ENCODE peak calls at places on chromosomes 3 and 15, in four cellular contexts. O is GM12878, N is A549, U is K562. T is an unnamed sample.

GRCh38 chr3:77456881-77457280 is 417.0 kb downstream of the ROBO2 start:
- DNase-seq in N (no peak), O (no peak), U (no peak), T (no peak)

GRCh38 chr3:29284578-29284977 is 3.7 kb downstream of the RBMS3 start:
- DNase-seq in U (no peak), N (no peak), O (no peak), T (no peak)

GRCh38 chr15:70032509-70032908 is 65.2 kb downstream of the TLE3 start:
- DNase-seq in N (no peak), U (no peak), O (no peak), T (no peak)

GRCh38 chr3:134364936-134365765 is 9.1 kb downstream of the AMOTL2 start:
- DNase-seq in O (no peak), U (no peak), N (no peak), T (no peak)

GRCh38 chr3:137669519-137670060 is 94.5 kb upstream of the SOX14 start:
- DNase-seq in O (no peak), N (no peak), U (no peak), T (peak; percentile 9)

GRCh38 chr3:16552757-16553156 is 39.3 kb upstream of the RFTN1 start:
- DNase-seq in O (no peak), N (no peak), U (no peak), T (no peak)

GRCh38 chr3:73569246-73569760 is 55.4 kb downstream of the PDZRN3 start:
- DNase-seq in N (no peak), U (no peak), O (no peak), T (no peak)

GRCh38 chr15:66850078-66850991 is 148.3 kb downstream of the SMAD6 start:
- DNase-seq in O (no peak), U (no peak), N (no peak), T (no peak)

GRCh38 chr3:170603770-170604510 is 18.1 kb upstream of the SLC7A14 start:
- DNase-seq in O (no peak), N (no peak), U (no peak), T (no peak)

GRCh38 chr3:171427771-171428320 is 32.4 kb downstream of the TNIK start:
- DNase-seq in U (peak; percentile 18), N (no peak), O (no peak), T (peak; percentile 7)

GRCh38 chr3:104886220-104886995 is 480.3 kb upstream of the ALCAM start:
- DNase-seq in O (no peak), U (no peak), N (no peak), T (peak; percentile 80)

GRCh38 chr3:174957581-174958001 is 98.5 kb downstream of the NAALADL2 start:
- DNase-seq in U (no peak), O (no peak), N (no peak), T (no peak)

GRCh38 chr3:27360113-27361078 is 8.8 kb downstream of the NEK10 start:
- DNase-seq in O (no peak), N (peak; percentile 89), U (no peak), T (no peak)

GRCh38 chr3:16842710-16843270 is 42.0 kb upstream of the PLCL2 start:
- DNase-seq in N (no peak), O (no peak), U (no peak), T (no peak)

GRCh38 chr3:81105761-81106160 is 655.7 kb downstream of the GBE1 start:
- DNase-seq in O (no peak), N (no peak), U (no peak), T (no peak)

GRCh38 chr3:139121513-139122220 is 77.0 kb upstream of the PRR23C start:
- DNase-seq in U (no peak), O (no peak), N (peak; percentile 50), T (peak; percentile 91)

GRCh38 chr3:14484741-14485140 is 55.4 kb downstream of the GRIP2 start:
- DNase-seq in U (no peak), N (no peak), O (no peak), T (no peak)

GRCh38 chr15:35630570-35630969 is 84.6 kb upstream of the DPH6 start:
- DNase-seq in O (no peak), U (no peak), N (no peak), T (peak; percentile 43)

GRCh38 chr3:50262778-50263177 is 6.2 kb upstream of the SEMA3B start:
- DNase-seq in N (no peak), O (no peak), U (no peak), T (no peak)

GRCh38 chr3:184361532-184361931 is at the start of the genes CLCN2 and POLR2H:
- DNase-seq in U (peak; percentile 82), O (no peak), N (peak; percentile 28), T (peak; percentile 85)
- TF ChIP-seq POLR2A in U (no peak), O (peak; percentile 30), N (peak; percentile 54), T (peak; percentile 63)

DNA sequence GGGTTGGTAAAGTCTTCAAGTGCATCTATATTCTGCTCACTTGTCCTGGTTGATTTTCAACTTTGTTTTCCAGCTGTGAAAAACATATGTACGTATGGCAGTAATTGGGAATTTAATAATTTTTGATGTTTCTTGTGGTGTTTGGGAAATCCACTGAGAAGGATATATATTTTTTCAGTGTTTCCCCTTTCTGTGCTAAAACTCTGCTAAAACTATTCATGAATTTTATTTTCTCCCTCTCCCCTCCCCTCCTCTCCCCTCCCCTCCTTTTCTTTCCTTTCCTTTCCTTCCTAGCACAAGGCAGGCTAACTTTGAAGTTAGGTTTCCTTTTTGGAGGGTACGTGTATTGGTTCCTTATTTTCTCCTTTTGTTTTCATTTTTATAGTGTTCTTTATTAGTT is 220.7 kb downstream of the PDCD6IP start:
- DNase-seq in U (no peak), N (no peak), O (no peak), T (no peak)
- TF ChIP-seq MYC in U (no peak), N (no peak), O (no peak), T (no peak)

DNA sequence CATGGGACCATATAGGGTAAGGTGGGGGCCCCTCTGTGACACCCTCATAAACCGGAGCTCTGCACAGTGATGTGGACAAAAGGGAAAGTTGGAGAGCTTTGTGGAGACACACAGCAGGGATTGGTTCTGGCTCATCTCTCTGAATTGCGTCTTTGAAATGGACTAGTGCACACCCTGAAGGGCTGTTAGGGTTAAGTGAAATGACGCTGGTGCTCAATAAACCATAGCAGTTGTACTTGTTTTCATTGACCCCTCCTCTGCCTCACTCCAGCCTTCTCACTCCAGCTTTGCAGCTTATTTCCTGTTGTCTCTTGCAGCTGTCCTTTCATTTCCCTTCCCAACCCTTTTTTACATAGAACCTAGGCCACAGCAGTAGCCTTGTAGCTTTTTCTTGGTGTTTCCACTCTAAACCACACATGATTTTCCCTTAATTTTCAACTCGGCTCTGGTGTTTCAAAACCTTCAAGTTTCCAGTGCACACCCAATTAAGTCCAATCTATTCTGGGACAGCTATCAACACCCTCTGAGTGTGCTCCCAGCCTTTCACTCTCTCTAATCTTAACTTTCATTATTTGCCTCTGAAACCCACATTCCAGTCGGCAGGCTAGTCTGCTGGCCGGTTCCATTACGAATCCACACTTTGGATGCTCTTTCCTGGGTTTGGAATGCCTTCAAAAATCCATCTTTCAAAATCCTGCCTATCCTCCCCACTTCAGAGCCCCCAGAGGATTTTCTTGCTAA is 6.4 kb downstream of the C3orf52 start:
- DNase-seq in U (no peak), O (no peak), N (no peak), T (no peak)
- TF ChIP-seq CTCF in U (no peak), O (no peak), N (no peak), T (no peak)

GRCh38 chr15:72117698-72118399 is at the start of gene MYO9A:
- DNase-seq in N (peak; percentile 99), U (peak; percentile 98), O (peak; percentile 96), T (peak; percentile 97)
- TF ChIP-seq POLR2A in N (peak; percentile 64), U (no peak), O (peak; percentile 86), T (no peak)

DNA sequence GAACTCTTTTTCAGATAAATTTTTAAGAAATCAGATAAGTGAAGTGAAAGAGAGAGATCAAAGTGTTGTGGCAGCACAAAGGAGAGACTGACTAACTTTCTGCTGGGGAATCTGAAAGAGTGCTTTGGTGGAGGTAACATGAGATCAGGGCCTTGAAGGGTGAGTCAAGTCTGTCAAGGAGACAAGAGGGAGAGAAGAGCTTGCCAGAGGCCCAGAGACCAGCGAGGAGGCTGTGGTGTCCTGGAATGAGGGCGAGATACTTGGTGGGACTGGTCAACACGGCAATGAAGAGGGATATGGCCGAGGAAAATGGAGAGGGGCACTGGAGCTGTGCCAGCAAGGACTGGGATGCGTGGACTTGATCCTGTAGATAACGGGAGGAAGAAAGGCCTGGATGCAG is 4.6 kb downstream of the TADA3 start:
- DNase-seq in U (no peak), O (no peak), N (no peak), T (no peak)
- TF ChIP-seq MYC in U (no peak), O (no peak), N (no peak), T (no peak)

DNA sequence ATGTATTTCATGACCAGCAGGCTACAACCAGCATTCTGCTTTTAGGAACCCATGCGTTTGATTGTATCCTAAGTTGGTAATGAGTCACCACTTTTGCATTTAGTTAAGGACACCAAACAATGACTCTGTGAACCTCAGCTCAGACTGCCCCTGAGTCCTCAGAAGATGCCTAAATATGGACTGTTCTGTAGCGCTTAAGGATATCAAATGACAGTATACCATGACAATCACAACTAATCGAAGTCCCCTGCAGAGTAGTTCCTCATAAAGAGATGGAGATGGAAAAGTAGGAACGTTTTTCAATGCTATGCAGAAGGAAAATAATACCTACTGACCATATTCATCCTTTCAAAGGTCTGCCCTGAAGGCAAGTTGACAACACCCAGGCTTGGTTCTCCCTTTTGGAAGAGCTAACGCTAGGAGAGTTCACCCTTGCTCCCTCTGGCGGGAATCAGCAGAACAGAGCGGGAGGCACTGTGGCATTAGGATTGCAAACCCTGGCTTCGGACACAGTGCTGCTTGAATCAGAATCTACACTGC is 508.6 kb downstream of the FHIT start:
- DNase-seq in O (no peak), U (no peak), N (peak; percentile 9), T (no peak)
- TF ChIP-seq CTCF in O (no peak), U (peak; percentile 25), N (no peak), T (no peak)

GRCh38 chr3:146159037-146159436 is 1.9 kb downstream of the PLOD2 start:
- DNase-seq in N (no peak), O (no peak), U (no peak), T (no peak)

GRCh38 chr3:146159616-146160232 is 1.3 kb downstream of the PLOD2 start:
- DNase-seq in U (no peak), O (no peak), N (no peak), T (no peak)

GRCh38 chr3:146160964-146161724 is at the start of gene PLOD2:
- DNase-seq in N (peak; percentile 89), O (no peak), U (peak; percentile 9), T (no peak)

GRCh38 chr3:146161725-146162047 is 702 bp upstream of the PLOD2 start:
- DNase-seq in U (no peak), O (no peak), N (peak; percentile 46), T (no peak)

DNA sequence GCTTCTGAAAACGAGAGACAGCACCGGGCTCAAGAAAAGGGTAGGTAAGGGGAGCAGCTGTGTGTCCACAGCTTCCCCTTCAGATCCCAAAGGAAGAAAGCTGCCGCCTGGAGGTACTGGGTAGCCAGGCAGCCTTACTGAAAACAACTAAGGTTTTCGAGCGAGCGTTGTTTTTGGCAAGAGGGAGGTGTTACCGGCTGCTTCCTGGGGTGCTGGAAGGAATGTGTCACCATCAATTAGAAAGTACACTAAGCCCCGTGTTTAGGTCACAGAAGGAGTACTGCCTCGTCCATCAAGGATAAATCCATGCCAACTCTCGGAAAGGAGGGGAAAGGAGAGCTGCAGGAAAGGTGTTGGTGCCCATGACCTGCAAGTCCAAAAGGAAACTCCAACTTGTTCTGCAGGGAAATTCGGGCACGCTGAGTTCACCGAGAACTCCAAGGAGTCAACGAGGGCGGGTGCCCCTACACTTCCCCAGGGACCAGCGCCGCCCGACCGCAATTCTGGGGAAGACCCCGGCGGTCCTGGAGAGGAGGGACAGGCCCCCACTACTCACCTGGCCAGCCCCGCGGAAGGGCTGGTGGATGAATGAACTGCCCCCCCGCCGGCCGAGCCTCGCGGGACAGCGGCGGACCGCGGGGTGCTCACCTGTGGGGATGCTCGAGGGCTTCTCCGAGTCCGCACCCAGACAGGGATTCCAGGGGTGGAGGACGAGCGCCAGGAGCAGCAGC is 586 bp downstream of the PLOD2 start:
- DNase-seq in O (no peak), N (peak; percentile 85), U (no peak), T (no peak)
- TF ChIP-seq POLR2A in O (no peak), N (no peak), U (no peak), T (no peak)

T was measured in NB4.